ENCODE peak calls at places on chromosomes 11 and 22, in nine cellular contexts. S is suprapubic skin; A is psoas muscle; O is CD4-positive, alpha-beta T cell; V is IMR-90; G is choroid plexus epithelial cell; Y is sigmoid colon; L is GM12878; U is fibroblast of pulmonary artery. T is an unnamed sample.

GRCh38 chr11:43943931-43944751 is 1.7 kb downstream of the C11orf96 start:
- DNase-seq in A (peak), L (no peak), V (peak), U (peak), S (no peak), G (peak), Y (peak), O (no peak), T (no peak)

GRCh38 chr22:39453765-39454378 is 2.9 kb upstream of the MGAT3 start:
- DNase-seq in G (no peak), V (peak), A (no peak), O (no peak), Y (no peak), U (peak), L (no peak), S (no peak), T (no peak)

GRCh38 chr11:32434387-32435151 is 770 bp downstream of the WT1 start:
- DNase-seq in S (no peak), G (no peak), L (no peak), V (no peak), O (no peak), Y (no peak), U (peak), A (no peak), T (no peak)

GRCh38 chr11:68916439-68916838 is 12.7 kb downstream of the IGHMBP2 start:
- DNase-seq in U (no peak), L (no peak), Y (peak), V (no peak), S (no peak), A (no peak), O (no peak), G (no peak), T (no peak)

GRCh38 chr11:95477981-95478380 is 247.0 kb upstream of the SESN3 start:
- DNase-seq in G (no peak), O (no peak), A (no peak), S (no peak), L (no peak), Y (no peak), V (no peak), U (no peak), T (no peak)

GRCh38 chr11:7964261-7964660 is 986 bp downstream of the NLRP10 start:
- DNase-seq in V (peak), S (no peak), U (no peak), A (no peak), O (no peak), L (no peak), Y (no peak), G (no peak), T (no peak)

GRCh38 chr11:16191212-16191851 is 165.0 kb downstream of the SOX6 start:
- DNase-seq in A (no peak), V (peak), U (no peak), S (no peak), G (no peak), O (no peak), L (no peak), Y (no peak), T (no peak)

GRCh38 chr22:46731246-46732040 is 6.6 kb downstream of the CERK start:
- DNase-seq in V (no peak), Y (no peak), L (no peak), S (no peak), O (no peak), A (peak), G (no peak), U (no peak), T (no peak)

GRCh38 chr11:26276798-26277424 is 55.0 kb upstream of the ANO3 start:
- DNase-seq in O (no peak), S (no peak), L (no peak), V (peak), Y (peak), G (peak), U (peak), A (peak), T (no peak)

GRCh38 chr11:12893787-12894672 is 115.1 kb upstream of the RASSF10 start:
- DNase-seq in S (no peak), V (peak), A (peak), O (peak), U (peak), Y (peak), G (peak), L (no peak), T (peak)

GRCh38 chr22:23119492-23120414 is 22.0 kb downstream of the RSPH14 start:
- DNase-seq in V (no peak), L (no peak), A (no peak), G (no peak), O (peak), S (no peak), U (no peak), Y (no peak), T (no peak)

GRCh38 chr11:110529043-110529442 is 99.3 kb downstream of the FDX1 start:
- DNase-seq in U (peak), G (peak), A (no peak), L (no peak), O (no peak), V (no peak), Y (no peak), S (no peak), T (no peak)

GRCh38 chr22:17087176-17088131 is 2.7 kb downstream of the IL17RA start:
- DNase-seq in V (peak), O (no peak), U (peak), S (peak), L (peak), Y (peak), A (no peak), G (peak), T (no peak)

GRCh38 chr11:113951487-113951886 is 23.4 kb upstream of the HTR3A start:
- DNase-seq in U (no peak), L (no peak), Y (no peak), S (no peak), A (no peak), V (no peak), G (no peak), O (no peak), T (no peak)

GRCh38 chr11:83571301-83571700 is 285.1 kb upstream of the CCDC90B start:
- DNase-seq in O (no peak), L (no peak), Y (no peak), S (no peak), U (peak), A (no peak), V (peak), G (peak), T (no peak)

GRCh38 chr22:23536821-23537345 is 43.2 kb downstream of the IGLL1 start:
- DNase-seq in A (no peak), U (no peak), Y (peak), S (peak), G (no peak), L (no peak), O (no peak), V (no peak), T (no peak)

DNA sequence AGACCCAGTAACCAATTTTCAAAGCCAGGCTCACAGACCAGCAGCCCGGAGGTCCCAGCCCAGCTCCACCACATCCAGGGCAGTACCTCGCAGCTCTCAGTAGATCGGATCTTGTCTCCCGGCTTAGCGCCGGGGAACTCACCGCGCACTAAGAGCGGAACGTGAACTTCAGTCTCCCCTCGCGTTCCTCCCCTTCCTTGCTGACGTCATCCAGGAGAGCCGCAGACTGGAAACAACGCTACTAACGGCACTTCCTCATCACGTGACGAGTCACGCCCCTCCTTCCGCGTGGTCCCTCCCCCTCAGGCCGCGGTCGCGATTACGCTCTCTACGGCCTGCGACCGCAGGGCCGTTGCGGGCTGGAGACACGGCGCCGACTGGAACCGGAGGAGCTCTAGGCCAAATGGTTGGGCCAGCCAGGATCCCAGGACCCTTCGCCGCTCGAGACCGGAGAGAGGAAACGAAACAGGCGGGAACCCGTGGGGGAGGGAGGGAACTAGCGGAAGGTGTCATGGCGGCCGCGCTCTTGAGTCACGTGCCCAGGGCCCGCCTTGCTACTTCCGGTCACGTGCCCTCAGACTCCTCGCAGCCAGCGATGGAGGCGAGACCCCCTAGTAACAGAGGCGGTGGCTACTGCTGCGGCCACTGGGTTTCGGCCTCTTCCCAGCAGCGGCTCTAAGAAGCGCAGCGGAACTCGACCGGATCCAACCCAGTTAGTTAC is at the start of the genes GTF2H1 and HPS5:
- DNase-seq in Y (peak), G (peak), U (peak), O (peak), S (peak), V (peak), L (peak), A (peak), T (peak)
- TF ChIP-seq CTCF in Y (no peak), G (no peak), U (no peak), O (no peak), S (no peak), V (no peak), L (no peak), A (no peak), T (no peak)

GRCh38 chr11:82547163-82547560 is 186.5 kb downstream of the FAM181B start:
- DNase-seq in G (no peak), O (no peak), S (no peak), Y (no peak), U (no peak), V (no peak), L (no peak), A (no peak), T (no peak)
- TF ChIP-seq CTCF in G (no peak), O (no peak), S (no peak), Y (no peak), U (no peak), V (no peak), L (no peak), A (no peak), T (no peak)

DNA sequence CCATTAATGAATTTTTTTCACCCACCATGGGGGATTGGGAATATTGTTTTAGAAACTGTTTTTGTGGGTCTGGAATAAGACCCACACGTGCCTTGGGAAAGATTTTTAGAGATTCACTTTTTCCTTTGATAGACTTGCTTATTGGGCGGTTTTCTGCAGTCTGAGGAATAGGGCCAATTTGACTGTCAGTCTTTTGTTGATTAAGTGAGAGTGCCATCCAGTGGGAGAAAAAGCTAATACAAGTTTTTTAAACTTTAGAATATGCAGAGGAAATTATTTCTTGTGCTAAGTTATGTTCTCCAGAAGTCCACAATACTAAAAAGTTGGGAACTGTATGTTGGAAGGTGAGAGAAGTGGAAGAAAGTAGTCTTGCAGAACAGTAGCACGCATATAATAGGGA is 56.1 kb downstream of the PRMT3 start:
- DNase-seq in U (peak), A (no peak), S (no peak), G (peak), L (no peak), V (peak), O (no peak), Y (no peak), T (no peak)
- TF ChIP-seq CTCF in U (peak), A (no peak), S (no peak), G (peak), L (no peak), V (peak), O (peak), Y (no peak), T (peak)

GRCh38 chr22:35054064-35054463 is 11.9 kb upstream of the ISX start:
- DNase-seq in L (no peak), G (no peak), Y (no peak), O (no peak), S (no peak), A (no peak), V (no peak), U (no peak), T (no peak)
- TF ChIP-seq CTCF in L (no peak), G (no peak), Y (no peak), O (no peak), S (no peak), A (no peak), V (no peak), U (no peak), T (no peak)

DNA sequence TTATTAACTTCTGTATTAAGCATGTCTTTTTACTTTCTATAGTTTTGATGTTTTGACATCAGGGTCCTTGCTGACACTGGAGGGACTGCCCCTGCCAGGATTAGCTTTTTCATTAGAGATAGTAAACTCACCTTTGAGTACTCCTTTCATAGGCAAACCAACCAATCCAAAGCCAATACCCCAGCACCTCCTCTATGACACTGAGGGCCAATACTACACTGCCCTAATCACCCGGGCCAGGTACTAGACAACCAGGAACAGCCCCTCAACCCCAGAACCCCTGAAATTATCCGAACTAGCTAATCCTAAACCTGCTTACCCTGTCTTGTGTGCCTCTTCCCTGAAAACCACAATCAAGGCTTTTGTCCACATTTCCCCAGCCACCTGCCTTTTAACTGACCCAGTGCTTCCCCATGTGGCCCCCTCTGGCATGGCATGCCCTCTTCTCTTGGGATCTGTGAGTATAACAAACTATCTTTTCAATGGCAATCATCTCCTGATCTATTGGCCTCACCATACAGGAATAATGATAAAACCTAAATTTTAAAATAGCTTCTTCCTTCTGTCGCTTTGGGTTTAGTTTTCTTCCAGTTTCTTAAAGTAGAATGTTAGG is 31.2 kb downstream of the RAB6A start:
- DNase-seq in V (no peak), A (no peak), L (no peak), S (no peak), O (no peak), G (no peak), U (no peak), Y (no peak), T (no peak)
- TF ChIP-seq CTCF in V (peak), A (peak), L (peak), S (no peak), O (no peak), G (peak), U (peak), Y (no peak), T (peak)

T was measured in type B pancreatic cell.